ENCODE peak calls at places on chromosomes 5 and 9, in six cellular contexts. P is aorta, G is non-pigmented ciliary epithelial cell, Z is RWPE2, A is GM23248, E is psoas muscle. H is an unnamed sample.

GRCh38 chr9:134939080-134939733 is 21.5 kb upstream of the FCN1 start:
- DNase-seq in P (peak; percentile 29), G (no peak), Z (peak; percentile 45), A (no peak), E (no peak), H (no peak)

GRCh38 chr5:69129413-69129812 is 35.6 kb downstream of the SLC30A5 start:
- DNase-seq in P (no peak), G (peak; percentile 60), Z (no peak), A (peak; percentile 80), E (no peak), H (peak; percentile 37)

GRCh38 chr5:107605596-107606125 is 65.1 kb downstream of the EFNA5 start:
- DNase-seq in P (no peak), G (no peak), Z (no peak), A (no peak), E (no peak), H (no peak)

GRCh38 chr5:78984020-78984610 is 995 bp downstream of the ARSB start:
- DNase-seq in P (no peak), G (no peak), Z (no peak), A (peak; percentile 41), E (no peak), H (no peak)

GRCh38 chr5:82549263-82549662 is 271.1 kb upstream of the RPS23 start:
- DNase-seq in P (no peak), G (no peak), Z (no peak), A (no peak), E (no peak), H (no peak)

GRCh38 chr5:13189532-13189931 is 755.0 kb downstream of the DNAH5 start:
- DNase-seq in P (no peak), G (no peak), Z (no peak), A (no peak), E (no peak), H (no peak)

GRCh38 chr9:126701820-126702500 is 88.2 kb downstream of the LMX1B start:
- DNase-seq in P (peak; percentile 44), G (no peak), Z (no peak), A (no peak), E (no peak), H (no peak)

GRCh38 chr5:77133061-77133758 is 46.1 kb upstream of the ZBED3 start:
- DNase-seq in P (peak; percentile 83), G (peak; percentile 94), Z (peak; percentile 93), A (peak; percentile 99), E (peak; percentile 77), H (peak; percentile 99)

GRCh38 chr5:122180863-122181519 is 51.6 kb downstream of the ZNF474 start:
- DNase-seq in P (no peak), G (peak; percentile 83), Z (no peak), A (peak; percentile 94), E (no peak), H (peak; percentile 62)

GRCh38 chr9:699396-699795 is 142.1 kb upstream of the DMRT1 start:
- DNase-seq in P (no peak), G (no peak), Z (no peak), A (no peak), E (no peak), H (no peak)

GRCh38 chr5:150065346-150065745 is 21.0 kb downstream of the CSF1R start:
- DNase-seq in P (peak; percentile 83), G (no peak), Z (peak; percentile 55), A (peak; percentile 69), E (peak; percentile 49), H (no peak)

GRCh38 chr5:64688965-64689364 is 1.3 kb upstream of the SHISAL2B start:
- DNase-seq in P (no peak), G (no peak), Z (no peak), A (no peak), E (no peak), H (no peak)

GRCh38 chr5:60223342-60223741 is 329.8 kb upstream of the PDE4D start:
- DNase-seq in P (no peak), G (peak; percentile 20), Z (no peak), A (no peak), E (no peak), H (peak; percentile 47)

GRCh38 chr5:122942164-122942914 is 94.2 kb downstream of the PPIC start:
- DNase-seq in P (no peak), G (peak; percentile 37), Z (no peak), A (no peak), E (no peak), H (peak; percentile 2)

GRCh38 chr5:10315824-10316509 is 8.3 kb upstream of the CMBL start:
- DNase-seq in P (no peak), G (no peak), Z (no peak), A (no peak), E (no peak), H (no peak)

GRCh38 chr5:132557425-132557805 is 638 bp downstream of the RAD50 start:
- DNase-seq in P (peak; percentile 56), G (no peak), Z (no peak), A (peak; percentile 65), E (peak; percentile 33), H (no peak)

GRCh38 chr9:78009156-78009555 is 22.5 kb downstream of the GNAQ start:
- DNase-seq in P (no peak), G (no peak), Z (no peak), A (no peak), E (no peak), H (no peak)

GRCh38 chr9:101443358-101443757 is 7.8 kb upstream of the ALDOB start:
- DNase-seq in P (no peak), G (no peak), Z (no peak), A (no peak), E (no peak), H (no peak)

GRCh38 chr5:122154491-122154890 is 25.1 kb downstream of the ZNF474 start:
- DNase-seq in P (no peak), G (no peak), Z (no peak), A (peak; percentile 70), E (no peak), H (no peak)

GRCh38 chr5:8436919-8437318 is 568.0 kb downstream of the MTRR start:
- DNase-seq in P (no peak), G (no peak), Z (no peak), A (no peak), E (no peak), H (no peak)

GRCh38 chr9:32487981-32488380 is 38.0 kb downstream of the RIGI start:
- DNase-seq in P (no peak), G (peak; percentile 83), Z (no peak), A (no peak), E (no peak), H (peak; percentile 43)

GRCh38 chr5:107381189-107381856 is 289.4 kb downstream of the EFNA5 start:
- DNase-seq in P (no peak), G (peak; percentile 63), Z (peak; percentile 85), A (peak; percentile 73), E (peak; percentile 49), H (no peak)

GRCh38 chr9:133738039-133738805 is at the start of gene SARDH:
- DNase-seq in P (peak; percentile 68), G (no peak), Z (peak; percentile 53), A (peak; percentile 50), E (peak; percentile 51), H (no peak)

GRCh38 chr5:133499896-133500295 is 112.4 kb downstream of the FSTL4 start:
- DNase-seq in P (no peak), G (no peak), Z (no peak), A (no peak), E (no peak), H (no peak)

GRCh38 chr5:168978500-168978899 is 322.4 kb downstream of the SLIT3 start:
- DNase-seq in P (no peak), G (no peak), Z (no peak), A (no peak), E (no peak), H (no peak)

GRCh38 chr9:113682297-113682771 is 193.8 kb upstream of the ZNF618 start:
- DNase-seq in P (peak; percentile 78), G (peak; percentile 51), Z (no peak), A (peak; percentile 79), E (peak; percentile 64), H (peak; percentile 32)

GRCh38 chr5:29697786-29698414 is 1495.6 kb upstream of the CDH6 start:
- DNase-seq in P (no peak), G (no peak), Z (no peak), A (no peak), E (no peak), H (no peak)

H was measured in skeletal muscle cell.